ENCODE peak calls at places on chromosomes 13 and 19, in seven cellular contexts. One of them, this sample, is unnamed.

GRCh38 chr13:110575322-110576069 is 14.0 kb upstream of the RAB20 start:
- DNase-seq in GM23338: no peak
- DNase-seq in PC-3: no peak
- DNase-seq in foreskin fibroblast: peak
- DNase-seq in fibroblast of pulmonary artery: peak
- DNase-seq in testis: peak
- DNase-seq in AG10803: peak
- DNase-seq in this sample: no peak

GRCh38 chr13:110683203-110683883 is 22.6 kb downstream of the CARS2 start:
- DNase-seq in GM23338: peak
- DNase-seq in PC-3: peak
- DNase-seq in foreskin fibroblast: peak
- DNase-seq in fibroblast of pulmonary artery: peak
- DNase-seq in testis: peak
- DNase-seq in AG10803: peak
- DNase-seq in this sample: no peak

GRCh38 chr13:57673197-57673596 is 41.7 kb downstream of the PCDH17 start:
- DNase-seq in GM23338: peak
- DNase-seq in PC-3: no peak
- DNase-seq in foreskin fibroblast: no peak
- DNase-seq in fibroblast of pulmonary artery: no peak
- DNase-seq in testis: no peak
- DNase-seq in AG10803: no peak
- DNase-seq in this sample: no peak

GRCh38 chr13:80558074-80558473 is 217.1 kb upstream of the SPRY2 start:
- DNase-seq in GM23338: no peak
- DNase-seq in PC-3: peak
- DNase-seq in foreskin fibroblast: peak
- DNase-seq in fibroblast of pulmonary artery: no peak
- DNase-seq in testis: no peak
- DNase-seq in AG10803: no peak
- DNase-seq in this sample: no peak

GRCh38 chr13:21022056-21022693 is 39.2 kb downstream of the LATS2 start:
- DNase-seq in GM23338: no peak
- DNase-seq in PC-3: no peak
- DNase-seq in foreskin fibroblast: no peak
- DNase-seq in fibroblast of pulmonary artery: no peak
- DNase-seq in testis: no peak
- DNase-seq in AG10803: no peak
- DNase-seq in this sample: no peak

GRCh38 chr13:107765724-107766436 is 449.5 kb downstream of the LIG4 start:
- DNase-seq in GM23338: no peak
- DNase-seq in PC-3: peak
- DNase-seq in foreskin fibroblast: no peak
- DNase-seq in fibroblast of pulmonary artery: peak
- DNase-seq in testis: no peak
- DNase-seq in AG10803: no peak
- DNase-seq in this sample: no peak

GRCh38 chr13:23586336-23586735 is 16.1 kb downstream of the TNFRSF19 start:
- DNase-seq in GM23338: no peak
- DNase-seq in PC-3: no peak
- DNase-seq in foreskin fibroblast: no peak
- DNase-seq in fibroblast of pulmonary artery: no peak
- DNase-seq in testis: no peak
- DNase-seq in AG10803: peak
- DNase-seq in this sample: no peak

GRCh38 chr19:46692918-46693722 is 23.8 kb downstream of the PRKD2 start:
- DNase-seq in GM23338: no peak
- DNase-seq in PC-3: peak
- DNase-seq in foreskin fibroblast: no peak
- DNase-seq in fibroblast of pulmonary artery: peak
- DNase-seq in testis: no peak
- DNase-seq in AG10803: no peak
- DNase-seq in this sample: no peak

GRCh38 chr19:18167975-18168645 is 5.5 kb upstream of the IFI30 start:
- DNase-seq in GM23338: peak
- DNase-seq in PC-3: peak
- DNase-seq in foreskin fibroblast: peak
- DNase-seq in fibroblast of pulmonary artery: peak
- DNase-seq in testis: no peak
- DNase-seq in AG10803: no peak
- DNase-seq in this sample: no peak

GRCh38 chr13:74132768-74133656 is 1.2 kb downstream of the KLF12 start:
- DNase-seq in GM23338: peak
- DNase-seq in PC-3: no peak
- DNase-seq in foreskin fibroblast: peak
- DNase-seq in fibroblast of pulmonary artery: peak
- DNase-seq in testis: peak
- DNase-seq in AG10803: peak
- DNase-seq in this sample: peak

GRCh38 chr13:41327994-41328778 is 17.1 kb downstream of the NAA16 start:
- DNase-seq in GM23338: no peak
- DNase-seq in PC-3: no peak
- DNase-seq in foreskin fibroblast: peak
- DNase-seq in fibroblast of pulmonary artery: no peak
- DNase-seq in testis: no peak
- DNase-seq in AG10803: no peak
- DNase-seq in this sample: no peak

GRCh38 chr19:1087813-1088418 is 7.3 kb downstream of the POLR2E start:
- DNase-seq in GM23338: no peak
- DNase-seq in PC-3: no peak
- DNase-seq in foreskin fibroblast: no peak
- DNase-seq in fibroblast of pulmonary artery: no peak
- DNase-seq in testis: peak
- DNase-seq in AG10803: no peak
- DNase-seq in this sample: no peak

GRCh38 chr19:708154-709141 is at the start of gene PALM:
- DNase-seq in GM23338: peak
- DNase-seq in PC-3: peak
- DNase-seq in foreskin fibroblast: no peak
- DNase-seq in fibroblast of pulmonary artery: no peak
- DNase-seq in testis: no peak
- DNase-seq in AG10803: no peak
- DNase-seq in this sample: no peak

GRCh38 chr19:4436231-4436630 is 21.4 kb downstream of the UBXN6 start:
- DNase-seq in GM23338: no peak
- DNase-seq in PC-3: no peak
- DNase-seq in foreskin fibroblast: no peak
- DNase-seq in fibroblast of pulmonary artery: no peak
- DNase-seq in testis: no peak
- DNase-seq in AG10803: no peak
- DNase-seq in this sample: no peak

GRCh38 chr19:46124638-46125115 is at the start of gene IGFL3:
- DNase-seq in GM23338: no peak
- DNase-seq in PC-3: no peak
- DNase-seq in foreskin fibroblast: peak
- DNase-seq in fibroblast of pulmonary artery: no peak
- DNase-seq in testis: no peak
- DNase-seq in AG10803: peak
- DNase-seq in this sample: no peak

GRCh38 chr13:111397202-111397880 is 76.9 kb downstream of the TEX29 start:
- DNase-seq in GM23338: no peak
- DNase-seq in PC-3: no peak
- DNase-seq in foreskin fibroblast: no peak
- DNase-seq in fibroblast of pulmonary artery: no peak
- DNase-seq in testis: no peak
- DNase-seq in AG10803: no peak
- DNase-seq in this sample: peak

GRCh38 chr13:60873116-60873515 is 476.1 kb downstream of the TDRD3 start:
- DNase-seq in GM23338: no peak
- DNase-seq in PC-3: peak
- DNase-seq in foreskin fibroblast: no peak
- DNase-seq in fibroblast of pulmonary artery: no peak
- DNase-seq in testis: no peak
- DNase-seq in AG10803: no peak
- DNase-seq in this sample: no peak

GRCh38 chr13:105982219-105982618 is 553.2 kb downstream of the EFNB2 start:
- DNase-seq in GM23338: peak
- DNase-seq in PC-3: no peak
- DNase-seq in foreskin fibroblast: no peak
- DNase-seq in fibroblast of pulmonary artery: no peak
- DNase-seq in testis: no peak
- DNase-seq in AG10803: no peak
- DNase-seq in this sample: no peak

GRCh38 chr19:58562126-58563033 is 4.0 kb upstream of the UBE2M start:
- DNase-seq in GM23338: peak
- DNase-seq in PC-3: peak
- DNase-seq in foreskin fibroblast: peak
- DNase-seq in fibroblast of pulmonary artery: peak
- DNase-seq in testis: no peak
- DNase-seq in AG10803: peak
- DNase-seq in this sample: no peak

GRCh38 chr13:36332986-36333385 is 13.2 kb downstream of the SPART start:
- DNase-seq in GM23338: no peak
- DNase-seq in PC-3: peak
- DNase-seq in foreskin fibroblast: peak
- DNase-seq in fibroblast of pulmonary artery: peak
- DNase-seq in testis: no peak
- DNase-seq in AG10803: peak
- DNase-seq in this sample: no peak

GRCh38 chr13:71797487-71797886 is 69.5 kb downstream of the DACH1 start:
- DNase-seq in GM23338: no peak
- DNase-seq in PC-3: no peak
- DNase-seq in foreskin fibroblast: no peak
- DNase-seq in fibroblast of pulmonary artery: no peak
- DNase-seq in testis: no peak
- DNase-seq in AG10803: no peak
- DNase-seq in this sample: no peak

GRCh38 chr13:99895428-99895998 is 76.1 kb downstream of the ZIC5 start:
- DNase-seq in GM23338: peak
- DNase-seq in PC-3: no peak
- DNase-seq in foreskin fibroblast: peak
- DNase-seq in fibroblast of pulmonary artery: peak
- DNase-seq in testis: no peak
- DNase-seq in AG10803: no peak
- DNase-seq in this sample: no peak

GRCh38 chr19:31110331-31110730 is 238.9 kb downstream of the TSHZ3 start:
- DNase-seq in GM23338: peak
- DNase-seq in PC-3: no peak
- DNase-seq in foreskin fibroblast: peak
- DNase-seq in fibroblast of pulmonary artery: peak
- DNase-seq in testis: no peak
- DNase-seq in AG10803: peak
- DNase-seq in this sample: no peak
- TF ChIP-seq CTCF in GM23338: peak
- TF ChIP-seq CTCF in PC-3: no peak
- TF ChIP-seq CTCF in foreskin fibroblast: peak
- TF ChIP-seq CTCF in fibroblast of pulmonary artery: peak
- TF ChIP-seq CTCF in testis: no peak
- TF ChIP-seq CTCF in AG10803: peak
- TF ChIP-seq CTCF in this sample: no peak

GRCh38 chr13:87810920-87811344 is 139.8 kb downstream of the SLITRK5 start:
- DNase-seq in GM23338: peak
- DNase-seq in PC-3: peak
- DNase-seq in foreskin fibroblast: no peak
- DNase-seq in fibroblast of pulmonary artery: no peak
- DNase-seq in testis: peak
- DNase-seq in AG10803: no peak
- DNase-seq in this sample: no peak

GRCh38 chr13:87814444-87814843 is 143.3 kb downstream of the SLITRK5 start:
- DNase-seq in GM23338: no peak
- DNase-seq in PC-3: no peak
- DNase-seq in foreskin fibroblast: no peak
- DNase-seq in fibroblast of pulmonary artery: no peak
- DNase-seq in testis: no peak
- DNase-seq in AG10803: no peak
- DNase-seq in this sample: no peak

GRCh38 chr13:87810391-87810801 is 139.2 kb downstream of the SLITRK5 start:
- DNase-seq in GM23338: peak
- DNase-seq in PC-3: peak
- DNase-seq in foreskin fibroblast: no peak
- DNase-seq in fibroblast of pulmonary artery: no peak
- DNase-seq in testis: peak
- DNase-seq in AG10803: no peak
- DNase-seq in this sample: no peak
- TF ChIP-seq CTCF in GM23338: peak
- TF ChIP-seq CTCF in PC-3: peak
- TF ChIP-seq CTCF in foreskin fibroblast: no peak
- TF ChIP-seq CTCF in fibroblast of pulmonary artery: no peak
- TF ChIP-seq CTCF in testis: no peak
- TF ChIP-seq CTCF in AG10803: no peak
- TF ChIP-seq CTCF in this sample: no peak

DNA sequence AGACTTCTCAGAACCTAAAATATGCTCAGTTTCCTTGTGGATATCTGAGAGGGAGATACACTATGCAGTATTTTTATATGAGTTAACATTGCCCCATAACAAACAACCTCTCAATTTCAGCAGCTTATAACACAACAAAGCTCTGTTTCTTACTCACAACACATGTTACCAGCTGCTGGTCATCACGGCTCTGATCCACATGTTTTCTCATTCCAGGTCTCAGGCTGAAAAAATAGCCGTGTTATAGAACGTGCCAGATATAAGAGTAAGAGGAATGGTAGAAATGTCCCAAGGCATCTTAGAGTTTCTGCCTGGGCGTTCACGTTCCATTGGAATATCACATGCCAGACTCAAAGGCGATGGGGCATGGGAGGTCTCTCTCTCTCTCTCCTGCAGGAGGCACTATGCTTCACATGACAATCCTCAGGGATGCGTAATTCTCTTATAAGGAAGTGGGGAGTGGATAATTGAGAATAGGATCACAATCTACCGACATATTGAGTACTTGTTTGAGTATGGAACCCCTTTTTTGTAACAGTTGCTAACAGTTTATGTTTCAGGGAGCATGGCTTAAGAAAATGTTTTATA is 246.6 kb downstream of the NHLRC3 start:
- DNase-seq in GM23338: peak
- DNase-seq in PC-3: no peak
- DNase-seq in foreskin fibroblast: peak
- DNase-seq in fibroblast of pulmonary artery: peak
- DNase-seq in testis: no peak
- DNase-seq in AG10803: no peak
- DNase-seq in this sample: no peak
- TF ChIP-seq CTCF in GM23338: peak
- TF ChIP-seq CTCF in PC-3: peak
- TF ChIP-seq CTCF in foreskin fibroblast: peak
- TF ChIP-seq CTCF in fibroblast of pulmonary artery: peak
- TF ChIP-seq CTCF in testis: no peak
- TF ChIP-seq CTCF in AG10803: no peak
- TF ChIP-seq CTCF in this sample: no peak

GRCh38 chr19:2625434-2625833 is 77.1 kb downstream of the GNG7 start:
- DNase-seq in GM23338: no peak
- DNase-seq in PC-3: no peak
- DNase-seq in foreskin fibroblast: no peak
- DNase-seq in fibroblast of pulmonary artery: no peak
- DNase-seq in testis: no peak
- DNase-seq in AG10803: no peak
- DNase-seq in this sample: no peak
- TF ChIP-seq CTCF in GM23338: no peak
- TF ChIP-seq CTCF in PC-3: no peak
- TF ChIP-seq CTCF in foreskin fibroblast: no peak
- TF ChIP-seq CTCF in fibroblast of pulmonary artery: no peak
- TF ChIP-seq CTCF in testis: no peak
- TF ChIP-seq CTCF in AG10803: no peak
- TF ChIP-seq CTCF in this sample: no peak

This sample was measured in mesothelial cell of epicardium.